ENCODE peak calls at places on chromosomes 11 and 22, in four cellular contexts. T is DMS153, K is HS-27A, F is GM20000. G is an unnamed sample.

GRCh38 chr11:44133335-44133946 is 38.0 kb downstream of the EXT2 start:
- DNase-seq in K (no peak), F (no peak), T (no peak), G (no peak)

GRCh38 chr11:40029406-40029805 is 1430.0 kb downstream of the LRRC4C start:
- DNase-seq in K (no peak), T (no peak), F (no peak), G (no peak)

GRCh38 chr11:46382644-46383403 is 1.4 kb downstream of the MDK start:
- DNase-seq in T (peak), F (no peak), K (no peak), G (no peak)

GRCh38 chr22:49197500-49197899 is 630.2 kb downstream of the BRD1 start:
- DNase-seq in T (peak), K (no peak), F (no peak), G (no peak)

GRCh38 chr11:28690746-28691145 is 582.6 kb downstream of the METTL15 start:
- DNase-seq in K (no peak), F (no peak), T (no peak), G (no peak)

GRCh38 chr11:124114942-124115781 is at the start of gene VWA5A:
- DNase-seq in T (peak), F (peak), K (peak), G (peak)

GRCh38 chr22:37897805-37898204 is 8.3 kb upstream of the MICALL1 start:
- DNase-seq in T (no peak), K (no peak), F (no peak), G (no peak)

GRCh38 chr11:65545853-65546216 is 12.3 kb downstream of the LTBP3 start:
- DNase-seq in K (no peak), T (no peak), F (no peak), G (no peak)

GRCh38 chr11:127000991-127001390 is 421 bp upstream of the KIRREL3 start:
- DNase-seq in K (no peak), T (no peak), F (no peak), G (no peak)

G was measured in effector memory CD8-positive, alpha-beta T cell.